ENCODE peak calls at places on chromosome 14, in four cellular contexts. Q is GM23338, X is astrocyte of the spinal cord, F is WTC11. K is an unnamed sample.
A peak's percentile ranks its signal among the peaks of the same experiment; 100 is the strongest.

GRCh38 chr14:67050892-67051291 is 138.3 kb upstream of the GARIN2 start:
- DNase-seq in Q (no peak), X (no peak), F (no peak), K (no peak)

GRCh38 chr14:58866386-58866785 is 228.6 kb downstream of the DACT1 start:
- DNase-seq in Q (no peak), X (no peak), F (no peak), K (no peak)

GRCh38 chr14:72804653-72805180 is 89.2 kb downstream of the DPF3 start:
- DNase-seq in Q (peak; percentile 20), X (no peak), F (no peak), K (no peak)

GRCh38 chr14:35223927-35224326 is 68.3 kb upstream of the PSMA6 start:
- DNase-seq in Q (no peak), X (no peak), F (no peak), K (no peak)

GRCh38 chr14:56661478-56661877 is 81.9 kb downstream of the TMEM260 start:
- DNase-seq in Q (no peak), X (no peak), F (no peak), K (no peak)

GRCh38 chr14:70664698-70665447 is 23.2 kb downstream of the TTC9 start:
- DNase-seq in Q (no peak), X (no peak), F (no peak), K (no peak)

GRCh38 chr14:65287264-65288131 is 125.0 kb upstream of the FUT8 start:
- DNase-seq in Q (peak; percentile 31), X (no peak), F (no peak), K (no peak)

GRCh38 chr14:81831128-81831815 is 297.6 kb upstream of the SEL1L start:
- DNase-seq in Q (peak; percentile 6), X (no peak), F (no peak), K (no peak)

GRCh38 chr14:76405627-76406026 is 29.7 kb downstream of the ESRRB start:
- DNase-seq in Q (no peak), X (no peak), F (no peak), K (no peak)

GRCh38 chr14:38202444-38203191 is 5.1 kb upstream of the SSTR1 start:
- DNase-seq in Q (peak; percentile 77), X (no peak), F (peak; percentile 45), K (no peak)

GRCh38 chr14:78154827-78155226 is 15.3 kb upstream of the NRXN3 start:
- DNase-seq in Q (peak; percentile 61), X (no peak), F (peak; percentile 58), K (no peak)

GRCh38 chr14:49621114-49621881 is 699 bp downstream of the MGAT2 start:
- DNase-seq in Q (peak; percentile 76), X (no peak), F (peak; percentile 65), K (no peak)

GRCh38 chr14:101116486-101117130 is 213.1 kb upstream of the RTL1 start:
- DNase-seq in Q (no peak), X (no peak), F (no peak), K (no peak)

GRCh38 chr14:93926873-93927571 is at the start of gene FAM181A:
- DNase-seq in Q (no peak), X (no peak), F (no peak), K (no peak)

GRCh38 chr14:46661728-46662127 is 10.1 kb upstream of the RPL10L start:
- DNase-seq in Q (peak; percentile 69), X (no peak), F (peak; percentile 23), K (no peak)

GRCh38 chr14:97408937-97409860 is 612.0 kb downstream of the VRK1 start:
- DNase-seq in Q (no peak), X (no peak), F (no peak), K (no peak)

GRCh38 chr14:54566410-54567223 is at the start of gene SAMD4A:
- DNase-seq in Q (peak; percentile 70), X (peak; percentile 92), F (peak; percentile 65), K (no peak)

GRCh38 chr14:51369814-51370213 is 129.8 kb downstream of the TMX1 start:
- DNase-seq in Q (peak; percentile 41), X (no peak), F (peak; percentile 41), K (no peak)

GRCh38 chr14:72808564-72808963 is 85.3 kb downstream of the DPF3 start:
- DNase-seq in Q (no peak), X (peak; percentile 59), F (no peak), K (no peak)

GRCh38 chr14:96089401-96089800 is 50.2 kb downstream of the C14orf132 start:
- DNase-seq in Q (no peak), X (no peak), F (no peak), K (no peak)

GRCh38 chr14:61501714-61502458 is 180.5 kb downstream of the PRKCH start:
- DNase-seq in Q (no peak), X (no peak), F (no peak), K (no peak)

GRCh38 chr14:96267336-96267735 is 11.3 kb downstream of the BDKRB1 start:
- DNase-seq in Q (no peak), X (peak; percentile 50), F (no peak), K (no peak)

GRCh38 chr14:38208825-38209562 is 1.3 kb downstream of the SSTR1 start:
- DNase-seq in Q (peak; percentile 70), X (peak; percentile 23), F (peak; percentile 56), K (peak; percentile 21)

GRCh38 chr14:34684578-34684977 is 29.8 kb downstream of the CFL2 start:
- DNase-seq in Q (no peak), X (peak; percentile 20), F (no peak), K (no peak)

GRCh38 chr14:71203306-71203705 is 296.0 kb downstream of the PCNX1 start:
- DNase-seq in Q (no peak), X (no peak), F (no peak), K (no peak)

GRCh38 chr14:36506732-36507614 is 13.1 kb downstream of the NKX2-1 start:
- DNase-seq in Q (no peak), X (no peak), F (no peak), K (no peak)

GRCh38 chr14:72054929-72055328 is 122.7 kb downstream of the RGS6 start:
- DNase-seq in Q (no peak), X (no peak), F (no peak), K (no peak)

GRCh38 chr14:101239065-101239464 is 322.2 kb upstream of the DIO3 start:
- DNase-seq in Q (no peak), X (no peak), F (no peak), K (no peak)

GRCh38 chr14:39243831-39244230 is 10.1 kb downstream of the MIA2 start:
- DNase-seq in Q (no peak), X (no peak), F (no peak), K (no peak)

GRCh38 chr14:37819155-37820015 is 224.0 kb downstream of the TTC6 start:
- DNase-seq in Q (peak; percentile 17), X (peak; percentile 71), F (no peak), K (peak; percentile 16)

GRCh38 chr14:60655898-60656754 is 6.8 kb upstream of the SIX1 start:
- DNase-seq in Q (peak; percentile 62), X (peak; percentile 45), F (peak; percentile 51), K (no peak)

GRCh38 chr14:64763089-64763782 is 59.0 kb downstream of the PLEKHG3 start:
- DNase-seq in Q (no peak), X (no peak), F (no peak), K (no peak)

GRCh38 chr14:81435578-81436295 is 35.6 kb upstream of the STON2 start:
- DNase-seq in Q (peak; percentile 79), X (peak; percentile 24), F (peak; percentile 66), K (peak; percentile 45)

GRCh38 chr14:39339003-39339402 is 93.2 kb downstream of the FBXO33 start:
- DNase-seq in Q (peak; percentile 78), X (peak; percentile 60), F (peak; percentile 56), K (no peak)

GRCh38 chr14:94769413-94770250 is at the start of gene GSC:
- DNase-seq in Q (peak; percentile 89), X (peak; percentile 37), F (peak; percentile 70), K (no peak)

GRCh38 chr14:95039259-95039992 is 117.9 kb downstream of the DICER1 start:
- DNase-seq in Q (no peak), X (no peak), F (no peak), K (no peak)

GRCh38 chr14:99230271-99231141 is 41.5 kb downstream of the BCL11B start:
- DNase-seq in Q (peak; percentile 69), X (no peak), F (no peak), K (no peak)
- TF ChIP-seq CTCF in Q (peak; percentile 29), X (no peak), F (no peak), K (peak; percentile 27)

DNA sequence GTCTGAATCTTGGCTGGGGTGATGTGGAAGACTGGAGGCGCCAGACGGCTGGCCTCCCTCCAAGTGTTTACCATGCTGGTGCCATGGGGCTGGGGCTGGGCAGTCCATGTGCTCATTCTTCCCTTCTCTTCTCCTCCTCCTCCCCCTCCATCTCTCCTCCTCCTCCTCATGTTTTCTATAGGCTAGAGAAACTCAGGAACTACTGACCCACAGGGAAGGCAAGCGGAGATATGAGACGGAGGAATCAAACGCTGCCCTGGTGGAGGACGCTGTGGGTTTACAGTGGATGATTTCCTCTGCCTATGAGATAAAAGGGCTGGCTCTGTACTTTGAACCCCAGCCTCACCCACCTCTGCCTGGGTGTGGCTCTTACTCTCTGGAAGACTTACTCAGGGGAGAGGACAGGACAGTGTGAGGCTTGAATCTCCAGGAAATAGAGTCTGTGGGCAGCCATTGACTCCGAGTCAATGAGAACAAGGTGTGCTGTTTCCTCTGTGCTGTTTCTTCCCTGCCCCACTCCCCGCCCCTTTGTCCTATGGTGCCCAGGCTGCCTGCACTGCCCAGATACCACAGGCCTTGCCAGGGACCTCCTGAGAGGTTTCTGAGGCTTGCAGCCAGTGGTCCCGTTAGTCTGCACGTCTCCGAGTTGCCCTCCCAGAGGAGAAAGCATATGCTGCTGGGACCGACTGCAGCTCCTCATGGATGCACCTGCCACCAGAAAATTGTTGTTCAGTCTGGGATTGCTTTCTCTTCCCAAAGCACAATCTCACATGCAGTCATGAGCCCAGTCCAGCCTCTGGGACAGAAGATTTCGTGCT is 132.6 kb upstream of the ARHGAP5 start:
- DNase-seq in Q (no peak), X (no peak), F (no peak), K (no peak)
- TF ChIP-seq CTCF in Q (no peak), X (no peak), F (no peak), K (no peak)

DNA sequence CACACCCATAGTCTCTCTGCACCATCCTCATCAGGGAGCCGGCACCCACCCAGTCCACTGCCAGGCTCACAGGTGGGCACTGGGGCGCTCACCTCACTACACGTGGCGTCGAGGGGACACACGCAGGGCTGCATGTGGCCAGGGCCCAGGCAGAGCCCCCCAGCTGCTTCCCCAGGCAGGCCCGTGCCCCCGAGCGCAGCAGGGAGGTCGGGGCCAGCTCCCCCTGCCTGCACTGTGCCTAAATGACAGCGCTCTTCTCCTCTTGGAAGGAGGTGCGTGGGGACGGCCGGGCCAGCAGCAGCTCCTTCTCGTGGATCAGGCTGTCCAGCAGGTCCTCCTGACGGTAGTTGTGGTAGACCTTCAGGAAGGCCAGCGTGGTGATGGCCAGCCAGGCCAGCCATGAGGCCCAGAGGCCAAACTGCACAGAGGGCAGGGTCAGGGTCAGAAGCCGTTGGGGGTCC is 11.3 kb downstream of the TMEM179 start:
- DNase-seq in Q (peak; percentile 30), X (no peak), F (no peak), K (no peak)
- TF ChIP-seq CTCF in Q (peak; percentile 33), X (no peak), F (no peak), K (no peak)

DNA sequence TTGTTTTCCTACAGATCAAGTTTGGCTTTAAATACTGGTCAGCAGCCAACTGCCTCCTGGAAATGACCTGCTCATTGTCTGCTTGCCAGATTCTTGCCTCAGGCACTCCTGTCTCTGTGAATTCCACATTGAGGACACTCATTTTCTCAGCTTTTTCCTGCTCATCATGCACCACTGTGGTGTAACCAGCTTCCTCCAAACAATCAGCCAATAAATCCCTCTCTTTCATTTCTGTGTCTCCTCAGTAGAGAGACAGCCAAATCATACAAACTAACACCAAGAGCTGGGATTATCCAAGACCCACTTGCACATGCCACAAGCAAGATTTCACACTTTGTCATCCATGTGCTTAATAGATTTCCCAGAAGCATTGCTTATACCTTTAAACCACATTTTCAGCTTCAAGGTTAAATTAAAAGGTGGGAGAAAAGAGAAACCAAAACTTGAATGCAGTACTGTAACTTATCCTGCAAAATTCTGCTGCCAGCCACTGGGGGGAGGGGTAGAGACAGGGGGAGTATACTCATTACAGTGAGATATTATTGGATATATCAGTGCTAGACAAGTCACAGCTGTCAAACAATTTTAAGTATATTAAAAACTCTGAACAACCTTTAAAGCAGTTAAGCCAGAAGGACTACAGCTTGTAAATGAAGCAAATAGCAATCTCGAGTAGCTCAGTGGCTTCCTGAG is 105.0 kb downstream of the PPP2R5E start:
- DNase-seq in Q (peak; percentile 36), X (peak; percentile 94), F (no peak), K (peak; percentile 73)
- TF ChIP-seq CTCF in Q (peak; percentile 28), X (peak; percentile 31), F (no peak), K (peak; percentile 27)

K was measured in kidney epithelial cell.